ENCODE peak calls at places on chromosome 12, in eight cellular contexts. V is left ventricle myocardium superior; W is left ventricle myocardium inferior; C is HCEC 1CT; J is activated gamma-delta T cell; H is posterior cingulate gyrus; K is SHP77; Z is effector CD4-positive, alpha-beta T cell. F is an unnamed sample.

GRCh38 chr12:26000883-26001282 is 42.4 kb downstream of the RASSF8 start:
- DNase-seq in V (no peak), Z (no peak), J (no peak), W (no peak), K (no peak), C (no peak), H (no peak), F (no peak)

GRCh38 chr12:41724216-41724615 is 420.5 kb downstream of the GXYLT1 start:
- DNase-seq in J (no peak), C (no peak), W (no peak), V (no peak), K (no peak), Z (no peak), H (no peak), F (no peak)

GRCh38 chr12:132356686-132357622 is 27.6 kb upstream of the GALNT9 start:
- DNase-seq in V (peak), Z (no peak), J (no peak), C (peak), K (no peak), H (peak), W (peak), F (peak)

GRCh38 chr12:27652174-27652763 is 44.0 kb upstream of the REP15 start:
- DNase-seq in H (no peak), Z (peak), J (no peak), W (no peak), C (peak), K (peak), V (no peak), F (peak)

GRCh38 chr12:26918321-26919215 is 19.2 kb downstream of the INTS13 start:
- DNase-seq in W (no peak), J (no peak), K (no peak), Z (no peak), C (no peak), H (no peak), V (no peak), F (no peak)

GRCh38 chr12:91818236-91819131 is 327.2 kb downstream of the BTG1 start:
- DNase-seq in V (no peak), Z (no peak), H (no peak), W (no peak), K (no peak), J (no peak), C (peak), F (no peak)

GRCh38 chr12:98123186-98123585 is 392.2 kb upstream of the TMPO start:
- DNase-seq in K (no peak), C (no peak), W (no peak), J (no peak), H (no peak), Z (no peak), V (no peak), F (no peak)

GRCh38 chr12:52903855-52904508 is 894 bp downstream of the KRT8 start:
- DNase-seq in W (peak), Z (no peak), K (peak), C (no peak), J (no peak), V (peak), H (no peak), F (peak)

GRCh38 chr12:48197549-48197966 is 5.5 kb downstream of the OR10AD1 start:
- DNase-seq in W (no peak), C (peak), J (no peak), Z (peak), V (no peak), H (no peak), K (peak), F (peak)

F was measured in K562.